ENCODE peak calls at places on chromosomes 13 and 19, in four cellular contexts. X is mesendoderm, H is neuronal stem cell, P is IMR-90. E is an unnamed sample.

GRCh38 chr13:46172531-46172991 is 9.4 kb downstream of the LCP1 start:
- DNase-seq in H (no peak), P (no peak), X (peak; percentile 26), E (no peak)

GRCh38 chr19:21256722-21257121 is 72.5 kb downstream of the ZNF708 start:
- DNase-seq in P (peak; percentile 4), X (peak; percentile 77), H (no peak), E (no peak)

GRCh38 chr13:97211357-97211756 is 10.8 kb upstream of the MBNL2 start:
- DNase-seq in X (peak; percentile 49), P (peak; percentile 48), H (no peak), E (no peak)

GRCh38 chr19:4061683-4062575 is 4.8 kb downstream of the ZBTB7A start:
- DNase-seq in X (no peak), H (no peak), P (no peak), E (no peak)

GRCh38 chr13:66805657-66806056 is 424.5 kb downstream of the PCDH9 start:
- DNase-seq in H (no peak), P (peak; percentile 54), X (no peak), E (no peak)

GRCh38 chr13:58478858-58479257 is 847.3 kb downstream of the PCDH17 start:
- DNase-seq in X (no peak), P (no peak), H (no peak), E (no peak)

GRCh38 chr19:3320853-3321252 is 45.5 kb upstream of the NFIC start:
- DNase-seq in P (no peak), X (no peak), H (no peak), E (no peak)

GRCh38 chr13:29923554-29924481 is 73.4 kb upstream of the UBL3 start:
- DNase-seq in P (peak; percentile 99), X (peak; percentile 98), H (no peak), E (peak; percentile 98)

GRCh38 chr19:19274146-19274545 is 1.0 kb upstream of the TM6SF2 start:
- DNase-seq in X (no peak), P (no peak), H (no peak), E (no peak)

GRCh38 chr19:56294557-56294956 is 20.1 kb downstream of the ZSCAN5A start:
- DNase-seq in P (peak; percentile 15), H (no peak), X (no peak), E (no peak)

GRCh38 chr19:12913011-12913561 is 6.0 kb downstream of the SYCE2 start:
- DNase-seq in H (no peak), X (peak; percentile 72), P (peak; percentile 42), E (peak; percentile 6)

GRCh38 chr19:7612282-7613274 is 16.8 kb downstream of the XAB2 start:
- DNase-seq in P (no peak), X (no peak), H (no peak), E (no peak)

GRCh38 chr13:37966266-37966665 is 96.7 kb upstream of the TRPC4 start:
- DNase-seq in H (no peak), P (no peak), X (no peak), E (no peak)

GRCh38 chr13:27728271-27728670 is 64.0 kb upstream of the GSX1 start:
- DNase-seq in H (peak; percentile 36), X (peak; percentile 60), P (no peak), E (no peak)

GRCh38 chr13:51873419-51873818 is 11.7 kb downstream of the CCDC70 start:
- DNase-seq in X (no peak), P (no peak), H (no peak), E (no peak)

GRCh38 chr13:97574926-97575325 is 141.0 kb downstream of the RAP2A start:
- DNase-seq in X (peak; percentile 89), H (no peak), P (peak; percentile 52), E (peak; percentile 56)

GRCh38 chr13:102870677-102871415 is 25.0 kb downstream of the ERCC5 start:
- DNase-seq in H (peak; percentile 50), X (peak; percentile 70), P (peak; percentile 65), E (peak; percentile 66)

GRCh38 chr13:87903568-87903967 is 232.4 kb downstream of the SLITRK5 start:
- DNase-seq in H (no peak), X (no peak), P (no peak), E (no peak)

GRCh38 chr19:18070181-18070580 is 16.6 kb downstream of the IL12RB1 start:
- DNase-seq in H (no peak), X (no peak), P (no peak), E (no peak)

GRCh38 chr13:52785721-52786120 is 46.1 kb upstream of the CNMD start:
- DNase-seq in X (no peak), H (no peak), P (no peak), E (no peak)

GRCh38 chr13:33235078-33235477 is 50.5 kb downstream of the STARD13 start:
- DNase-seq in X (no peak), P (peak; percentile 76), H (no peak), E (peak; percentile 39)

GRCh38 chr13:98300956-98301641 is 124.0 kb upstream of the RNF113B start:
- DNase-seq in H (no peak), X (no peak), P (peak; percentile 82), E (peak; percentile 94)

GRCh38 chr19:41339936-41340335 is 13.8 kb downstream of the TGFB1 start:
- DNase-seq in P (peak; percentile 61), H (no peak), X (peak; percentile 86), E (peak; percentile 54)

GRCh38 chr19:14473073-14473790 is 1.9 kb downstream of the PTGER1 start:
- DNase-seq in H (no peak), P (no peak), X (no peak), E (no peak)

GRCh38 chr13:23868521-23868920 is 20.7 kb downstream of the MIPEP start:
- DNase-seq in P (peak; percentile 95), X (no peak), H (no peak), E (no peak)

GRCh38 chr13:25213716-25214115 is 41.6 kb upstream of the AMER2 start:
- DNase-seq in H (no peak), P (no peak), X (peak; percentile 82), E (no peak)

GRCh38 chr13:50990540-50991506 is 81.2 kb downstream of the RNASEH2B start:
- DNase-seq in P (peak; percentile 69), H (peak; percentile 27), X (peak; percentile 55), E (peak; percentile 80)

GRCh38 chr19:29467824-29468401 is 57.9 kb upstream of the VSTM2B start:
- DNase-seq in X (peak; percentile 71), P (peak; percentile 21), H (peak; percentile 9), E (no peak)

GRCh38 chr19:16076958-16077611 is 790 bp downstream of the TPM4 start:
- DNase-seq in H (no peak), P (no peak), X (peak; percentile 48), E (no peak)

GRCh38 chr13:37956536-37956935 is 87.0 kb upstream of the TRPC4 start:
- DNase-seq in P (no peak), X (no peak), H (no peak), E (no peak)

GRCh38 chr19:14519860-14520407 is 1.7 kb upstream of the DNAJB1 start:
- DNase-seq in H (no peak), X (no peak), P (peak; percentile 88), E (peak; percentile 79)

GRCh38 chr13:32107474-32107873 is 75.9 kb downstream of the FRY start:
- DNase-seq in P (no peak), X (no peak), H (no peak), E (no peak)

GRCh38 chr13:41622545-41623429 is 165.4 kb downstream of the RGCC start:
- DNase-seq in P (peak; percentile 59), X (no peak), H (no peak), E (peak; percentile 51)

GRCh38 chr19:35991731-35992450 is 3.1 kb upstream of the SDHAF1 start:
- DNase-seq in H (no peak), P (no peak), X (no peak), E (no peak)

DNA sequence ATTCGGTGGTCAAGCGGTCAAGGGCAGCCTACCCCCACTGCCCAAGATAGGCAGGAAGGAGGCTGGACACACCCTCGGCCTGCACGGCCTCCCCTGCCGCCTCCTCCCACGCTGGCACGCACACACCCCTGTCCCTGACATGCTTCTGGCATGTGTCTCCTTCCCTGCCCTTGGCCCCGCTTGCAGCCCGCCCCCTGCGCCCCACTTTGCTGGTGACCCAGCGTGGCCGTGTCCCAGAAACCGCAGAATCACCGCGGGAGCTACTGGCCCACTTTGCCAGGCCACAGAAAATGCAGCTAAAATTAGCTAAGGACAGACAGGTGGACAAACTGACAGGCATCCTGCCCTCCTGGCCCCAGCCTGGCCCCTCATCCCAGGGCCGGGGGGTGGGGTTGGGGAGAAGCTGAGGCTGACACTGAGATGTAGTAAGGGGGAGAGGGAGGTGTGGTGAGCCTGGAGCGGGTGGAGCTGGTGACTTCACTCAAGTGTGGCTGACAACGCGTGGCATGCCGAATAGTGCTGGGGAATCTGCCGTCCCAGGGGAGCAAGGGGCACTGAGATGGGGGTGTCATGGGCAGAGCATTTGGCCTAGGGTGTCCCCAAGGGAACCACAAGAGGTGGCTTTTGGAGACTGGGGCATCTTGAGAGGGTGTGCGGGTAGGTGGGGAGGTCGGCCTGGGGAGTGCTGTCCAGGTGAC is 2.4 kb downstream of the SHANK1 start:
- DNase-seq in P (no peak), H (no peak), X (no peak), E (no peak)
- H2BK15ac ChIP-seq in P (no peak overlapping the region), H (peak overlapping the region; percentile 82), X (no peak overlapping the region), E (no peak overlapping the region)

GRCh38 chr13:75881109-75881775 is 245.1 kb downstream of the LMO7 start:
- DNase-seq in H (no peak), X (no peak), P (peak; percentile 77), E (peak; percentile 83)
- H3K4me3 ChIP-seq in H (no peak overlapping the region), X (no peak overlapping the region), P (no peak overlapping the region), E (no peak overlapping the region)

GRCh38 chr19:58474997-58475713 is 997 bp upstream of the ZNF446 start:
- DNase-seq in P (no peak), H (no peak), X (no peak), E (no peak)

GRCh38 chr19:58474291-58474996 is 1.7 kb upstream of the ZNF446 start:
- DNase-seq in X (no peak), P (peak; percentile 87), H (no peak), E (peak; percentile 91)

GRCh38 chr19:58477130-58477529 is 978 bp downstream of the ZNF446 start:
- DNase-seq in P (no peak), H (no peak), X (no peak), E (no peak)

GRCh38 chr19:58476498-58477015 is 405 bp downstream of the ZNF446 start:
- DNase-seq in H (no peak), P (no peak), X (peak; percentile 39), E (peak; percentile 74)

DNA sequence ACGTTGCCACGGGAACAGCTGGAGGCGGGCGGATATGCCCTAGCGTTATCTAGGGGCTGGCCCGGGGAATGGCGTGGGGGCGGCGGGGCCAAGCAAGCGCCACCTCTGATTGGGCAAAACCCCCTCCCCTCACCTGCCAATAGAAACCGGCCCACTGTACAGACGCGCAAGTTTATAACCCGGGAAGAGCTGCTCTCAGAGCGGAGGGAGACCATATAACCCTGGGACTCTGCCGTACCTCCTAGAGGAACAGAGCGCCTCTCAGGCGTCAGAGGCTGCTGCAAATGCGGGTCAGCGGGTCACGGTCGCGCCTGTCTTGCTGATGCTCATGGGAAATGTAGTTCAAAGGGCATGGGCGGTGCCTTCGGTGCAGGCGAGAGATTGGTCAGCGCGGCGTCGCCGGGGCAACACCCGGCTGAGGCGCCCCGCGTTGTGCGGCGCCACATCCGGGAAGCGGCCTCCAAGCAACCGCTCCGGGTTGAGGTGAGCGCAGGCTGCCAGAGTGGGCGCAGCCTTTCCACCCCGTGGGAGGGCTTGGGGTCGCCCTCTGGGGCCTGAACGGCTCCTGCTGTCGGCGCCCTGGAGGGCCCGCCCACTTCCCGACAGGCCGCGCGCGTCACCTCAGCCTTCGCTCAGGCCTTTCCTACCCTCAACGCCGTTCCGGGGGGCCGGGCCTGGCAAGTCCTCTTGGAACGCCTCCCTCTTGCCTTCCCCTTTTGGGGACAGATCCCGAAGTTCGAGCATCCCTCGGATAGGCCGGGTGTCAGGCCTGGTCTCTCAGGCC is at the start of gene ZNF446:
- DNase-seq in X (peak; percentile 98), H (peak; percentile 95), P (peak; percentile 94), E (peak; percentile 98)
- H3K4ac ChIP-seq in X (no peak within 1 kb of the TSS), H (peak within 1 kb of the TSS; percentile 46), P (peak within 1 kb of the TSS; percentile 90), E (peak within 1 kb of the TSS; percentile 58)

GRCh38 chr19:49475995-49476880 is 2.2 kb downstream of the FLT3LG start:
- DNase-seq in P (no peak), X (peak; percentile 93), H (peak; percentile 58), E (peak; percentile 69)
- H2BK15ac ChIP-seq in P (no peak overlapping the region), X (no peak overlapping the region), H (peak overlapping the region; percentile 92), E (no peak overlapping the region)

GRCh38 chr13:94143624-94144350 is 335.7 kb downstream of the DCT start:
- DNase-seq in X (no peak), H (no peak), P (no peak), E (no peak)
- H3K4me3 ChIP-seq in X (no peak overlapping the region), H (no peak overlapping the region), P (no peak overlapping the region), E (no peak overlapping the region)

E was measured in mesenchymal stem cell.